ENCODE peak calls at places on chromosomes 2 and 18, in nine cellular contexts. One of them, this sample, is unnamed. For H3K27me3, the result is how much of the 10 kb centered on the place peaks cover.

GRCh38 chr2:23709311-23709710 is 217.6 kb downstream of the ATAD2B start:
- DNase-seq in sigmoid colon: peak
- DNase-seq in K562: no peak
- DNase-seq in spleen: no peak
- DNase-seq in H1: no peak
- DNase-seq in HL-60: no peak
- DNase-seq in upper lobe of left lung: no peak
- DNase-seq in HCT116: no peak
- DNase-seq in Panc1: no peak
- DNase-seq in this sample: no peak

GRCh38 chr2:227818569-227819397 is 5.1 kb downstream of the CCL20 start:
- DNase-seq in sigmoid colon: peak
- DNase-seq in Panc1: no peak
- DNase-seq in H1: no peak
- DNase-seq in HCT116: no peak
- DNase-seq in HL-60: peak
- DNase-seq in upper lobe of left lung: peak
- DNase-seq in K562: no peak
- DNase-seq in spleen: no peak
- DNase-seq in this sample: no peak

GRCh38 chr2:235541838-235542549 is 48.2 kb downstream of the AGAP1 start:
- DNase-seq in Panc1: no peak
- DNase-seq in HCT116: no peak
- DNase-seq in HL-60: no peak
- DNase-seq in spleen: peak
- DNase-seq in sigmoid colon: no peak
- DNase-seq in K562: no peak
- DNase-seq in upper lobe of left lung: no peak
- DNase-seq in H1: no peak
- DNase-seq in this sample: no peak

GRCh38 chr2:69830045-69830905 is 815 bp downstream of the GMCL1 start:
- DNase-seq in sigmoid colon: no peak
- DNase-seq in HL-60: peak
- DNase-seq in spleen: no peak
- DNase-seq in HCT116: no peak
- DNase-seq in K562: peak
- DNase-seq in Panc1: no peak
- DNase-seq in H1: peak
- DNase-seq in upper lobe of left lung: peak
- DNase-seq in this sample: no peak

GRCh38 chr2:158049129-158049855 is 52.4 kb upstream of the UPP2 start:
- DNase-seq in H1: no peak
- DNase-seq in K562: no peak
- DNase-seq in HCT116: no peak
- DNase-seq in HL-60: no peak
- DNase-seq in sigmoid colon: no peak
- DNase-seq in upper lobe of left lung: no peak
- DNase-seq in Panc1: no peak
- DNase-seq in spleen: no peak
- DNase-seq in this sample: peak

GRCh38 chr2:215579809-215580208 is 143.9 kb upstream of the FN1 start:
- DNase-seq in HL-60: no peak
- DNase-seq in sigmoid colon: no peak
- DNase-seq in HCT116: no peak
- DNase-seq in Panc1: no peak
- DNase-seq in upper lobe of left lung: no peak
- DNase-seq in K562: no peak
- DNase-seq in H1: no peak
- DNase-seq in spleen: no peak
- DNase-seq in this sample: no peak

GRCh38 chr18:23077493-23078256 is 57.6 kb upstream of the CABLES1 start:
- DNase-seq in Panc1: no peak
- DNase-seq in HL-60: no peak
- DNase-seq in spleen: no peak
- DNase-seq in K562: no peak
- DNase-seq in sigmoid colon: no peak
- DNase-seq in upper lobe of left lung: peak
- DNase-seq in H1: no peak
- DNase-seq in HCT116: no peak
- DNase-seq in this sample: no peak

GRCh38 chr2:37794717-37795116 is 123.3 kb upstream of the CDC42EP3 start:
- DNase-seq in upper lobe of left lung: no peak
- DNase-seq in H1: no peak
- DNase-seq in spleen: no peak
- DNase-seq in HCT116: no peak
- DNase-seq in K562: no peak
- DNase-seq in HL-60: no peak
- DNase-seq in sigmoid colon: no peak
- DNase-seq in Panc1: no peak
- DNase-seq in this sample: no peak

GRCh38 chr2:39469807-39470206 is 32.7 kb upstream of the MAP4K3 start:
- DNase-seq in HL-60: no peak
- DNase-seq in spleen: no peak
- DNase-seq in HCT116: no peak
- DNase-seq in H1: no peak
- DNase-seq in sigmoid colon: no peak
- DNase-seq in K562: no peak
- DNase-seq in upper lobe of left lung: no peak
- DNase-seq in Panc1: no peak
- DNase-seq in this sample: no peak

GRCh38 chr2:45643543-45644542 is 7.6 kb upstream of the PRKCE start:
- DNase-seq in sigmoid colon: peak
- DNase-seq in H1: peak
- DNase-seq in spleen: peak
- DNase-seq in HCT116: no peak
- DNase-seq in Panc1: no peak
- DNase-seq in upper lobe of left lung: peak
- DNase-seq in K562: peak
- DNase-seq in HL-60: no peak
- DNase-seq in this sample: no peak
- H3K27me3 ChIP-seq in sigmoid colon: under half
- H3K27me3 ChIP-seq in H1: under half
- H3K27me3 ChIP-seq in spleen: under half
- H3K27me3 ChIP-seq in HCT116: under half
- H3K27me3 ChIP-seq in Panc1: under half
- H3K27me3 ChIP-seq in upper lobe of left lung: under half
- H3K27me3 ChIP-seq in K562: under half
- H3K27me3 ChIP-seq in HL-60: under half
- H3K27me3 ChIP-seq in this sample: under half

GRCh38 chr18:9335255-9336045 is 877 bp downstream of the TWSG1 start:
- DNase-seq in HL-60: no peak
- DNase-seq in spleen: no peak
- DNase-seq in HCT116: no peak
- DNase-seq in sigmoid colon: no peak
- DNase-seq in K562: no peak
- DNase-seq in upper lobe of left lung: no peak
- DNase-seq in H1: no peak
- DNase-seq in Panc1: no peak
- DNase-seq in this sample: no peak

GRCh38 chr18:9336827-9337226 is 2.3 kb downstream of the TWSG1 start:
- DNase-seq in sigmoid colon: no peak
- DNase-seq in upper lobe of left lung: no peak
- DNase-seq in Panc1: no peak
- DNase-seq in HCT116: no peak
- DNase-seq in K562: no peak
- DNase-seq in HL-60: no peak
- DNase-seq in H1: no peak
- DNase-seq in spleen: no peak
- DNase-seq in this sample: no peak

GRCh38 chr18:9333441-9334350 is 877 bp upstream of the TWSG1 start:
- DNase-seq in HCT116: no peak
- DNase-seq in HL-60: no peak
- DNase-seq in spleen: peak
- DNase-seq in H1: peak
- DNase-seq in Panc1: no peak
- DNase-seq in sigmoid colon: peak
- DNase-seq in upper lobe of left lung: no peak
- DNase-seq in K562: no peak
- DNase-seq in this sample: no peak

GRCh38 chr18:9337875-9338274 is 3.3 kb downstream of the TWSG1 start:
- DNase-seq in sigmoid colon: no peak
- DNase-seq in HCT116: no peak
- DNase-seq in H1: no peak
- DNase-seq in upper lobe of left lung: no peak
- DNase-seq in HL-60: no peak
- DNase-seq in K562: no peak
- DNase-seq in Panc1: no peak
- DNase-seq in spleen: no peak
- DNase-seq in this sample: no peak

GRCh38 chr18:9334351-9335254 is at the start of gene TWSG1:
- DNase-seq in Panc1: peak
- DNase-seq in HCT116: peak
- DNase-seq in upper lobe of left lung: peak
- DNase-seq in spleen: peak
- DNase-seq in K562: peak
- DNase-seq in HL-60: peak
- DNase-seq in sigmoid colon: peak
- DNase-seq in H1: peak
- DNase-seq in this sample: peak
- TF ChIP-seq POLR2AphosphoS5 in Panc1: no peak
- TF ChIP-seq POLR2AphosphoS5 in HCT116: peak
- TF ChIP-seq POLR2AphosphoS5 in upper lobe of left lung: no peak
- TF ChIP-seq POLR2AphosphoS5 in spleen: peak
- TF ChIP-seq POLR2AphosphoS5 in K562: no peak
- TF ChIP-seq POLR2AphosphoS5 in HL-60: no peak
- TF ChIP-seq POLR2AphosphoS5 in sigmoid colon: peak
- TF ChIP-seq POLR2AphosphoS5 in H1: peak
- TF ChIP-seq POLR2AphosphoS5 in this sample: peak

GRCh38 chr2:174634130-174635014 is 36.8 kb upstream of the WIPF1 start:
- DNase-seq in K562: peak
- DNase-seq in spleen: peak
- DNase-seq in HL-60: peak
- DNase-seq in Panc1: no peak
- DNase-seq in H1: no peak
- DNase-seq in HCT116: no peak
- DNase-seq in upper lobe of left lung: peak
- DNase-seq in sigmoid colon: no peak
- DNase-seq in this sample: no peak

GRCh38 chr2:174635015-174635593 is 37.5 kb upstream of the WIPF1 start:
- DNase-seq in HCT116: no peak
- DNase-seq in H1: no peak
- DNase-seq in Panc1: no peak
- DNase-seq in sigmoid colon: no peak
- DNase-seq in HL-60: no peak
- DNase-seq in spleen: peak
- DNase-seq in upper lobe of left lung: no peak
- DNase-seq in K562: no peak
- DNase-seq in this sample: no peak

GRCh38 chr2:174633621-174633927 is 36.0 kb upstream of the WIPF1 start:
- DNase-seq in K562: no peak
- DNase-seq in H1: no peak
- DNase-seq in HCT116: no peak
- DNase-seq in sigmoid colon: peak
- DNase-seq in spleen: peak
- DNase-seq in HL-60: no peak
- DNase-seq in Panc1: no peak
- DNase-seq in upper lobe of left lung: no peak
- DNase-seq in this sample: no peak

GRCh38 chr2:174636979-174637378 is 39.4 kb upstream of the WIPF1 start:
- DNase-seq in Panc1: no peak
- DNase-seq in HCT116: no peak
- DNase-seq in H1: no peak
- DNase-seq in spleen: no peak
- DNase-seq in K562: no peak
- DNase-seq in upper lobe of left lung: no peak
- DNase-seq in sigmoid colon: no peak
- DNase-seq in HL-60: no peak
- DNase-seq in this sample: no peak

DNA sequence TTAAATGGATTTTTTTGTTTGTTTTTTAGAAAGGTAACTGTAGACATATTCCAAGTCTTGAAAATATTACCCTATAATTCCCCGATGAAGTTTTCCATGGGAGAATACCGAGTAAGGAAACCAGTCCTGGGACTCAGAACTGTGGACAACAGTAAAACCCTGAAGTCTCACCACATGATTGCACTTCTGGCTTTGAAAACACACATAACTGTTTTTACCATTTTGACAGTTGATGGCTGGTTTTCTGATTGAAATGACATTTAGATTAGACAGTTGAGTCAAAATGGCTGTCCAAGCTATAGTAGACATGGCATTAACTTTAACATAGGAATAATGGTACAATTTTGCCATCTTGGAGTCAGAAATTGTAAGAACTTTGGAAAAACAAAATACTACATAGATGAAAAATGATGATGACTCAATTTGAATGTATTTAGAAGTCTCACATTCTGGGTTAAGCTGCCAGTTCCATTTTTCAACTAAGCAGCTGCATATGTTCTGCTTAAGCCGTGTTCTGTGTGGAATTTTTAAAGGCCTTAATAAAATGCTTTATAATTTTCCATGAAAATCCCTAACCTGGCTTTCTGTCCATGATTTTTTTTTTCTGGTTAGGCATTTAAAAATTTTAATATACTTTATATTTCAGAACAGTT is 38.3 kb upstream of the WIPF1 start:
- DNase-seq in HCT116: no peak
- DNase-seq in Panc1: no peak
- DNase-seq in spleen: no peak
- DNase-seq in upper lobe of left lung: no peak
- DNase-seq in K562: no peak
- DNase-seq in sigmoid colon: no peak
- DNase-seq in H1: no peak
- DNase-seq in HL-60: no peak
- DNase-seq in this sample: no peak
- H3K27ac ChIP-seq in HCT116: no peak
- H3K27ac ChIP-seq in Panc1: no peak
- H3K27ac ChIP-seq in spleen: peak
- H3K27ac ChIP-seq in upper lobe of left lung: no peak
- H3K27ac ChIP-seq in K562: no peak
- H3K27ac ChIP-seq in sigmoid colon: no peak
- H3K27ac ChIP-seq in H1: no peak
- H3K27ac ChIP-seq in HL-60: peak
- H3K27ac ChIP-seq in this sample: no peak

GRCh38 chr2:240646900-240647502 is 21.7 kb downstream of the GPR35 start:
- DNase-seq in sigmoid colon: peak
- DNase-seq in HCT116: no peak
- DNase-seq in Panc1: no peak
- DNase-seq in spleen: no peak
- DNase-seq in upper lobe of left lung: no peak
- DNase-seq in HL-60: no peak
- DNase-seq in K562: no peak
- DNase-seq in H1: peak
- DNase-seq in this sample: no peak

GRCh38 chr2:240648155-240648649 is 22.9 kb downstream of the GPR35 start:
- DNase-seq in upper lobe of left lung: no peak
- DNase-seq in K562: no peak
- DNase-seq in Panc1: no peak
- DNase-seq in HCT116: no peak
- DNase-seq in HL-60: no peak
- DNase-seq in sigmoid colon: no peak
- DNase-seq in spleen: no peak
- DNase-seq in H1: no peak
- DNase-seq in this sample: peak

GRCh38 chr2:240648650-240649275 is 23.5 kb downstream of the GPR35 start:
- DNase-seq in HCT116: no peak
- DNase-seq in upper lobe of left lung: no peak
- DNase-seq in spleen: no peak
- DNase-seq in H1: peak
- DNase-seq in K562: no peak
- DNase-seq in sigmoid colon: peak
- DNase-seq in HL-60: no peak
- DNase-seq in Panc1: no peak
- DNase-seq in this sample: peak

GRCh38 chr2:240646061-240646899 is 21.0 kb downstream of the GPR35 start:
- DNase-seq in sigmoid colon: peak
- DNase-seq in Panc1: no peak
- DNase-seq in HCT116: no peak
- DNase-seq in H1: peak
- DNase-seq in spleen: no peak
- DNase-seq in HL-60: peak
- DNase-seq in upper lobe of left lung: peak
- DNase-seq in K562: no peak
- DNase-seq in this sample: peak

GRCh38 chr2:240647503-240648154 is 22.3 kb downstream of the GPR35 start:
- DNase-seq in H1: peak
- DNase-seq in spleen: no peak
- DNase-seq in Panc1: no peak
- DNase-seq in HL-60: no peak
- DNase-seq in K562: no peak
- DNase-seq in sigmoid colon: peak
- DNase-seq in HCT116: no peak
- DNase-seq in upper lobe of left lung: no peak
- DNase-seq in this sample: peak
- H3K27me3 ChIP-seq in H1: under half
- H3K27me3 ChIP-seq in spleen: under half
- H3K27me3 ChIP-seq in Panc1: under half
- H3K27me3 ChIP-seq in HL-60: under half
- H3K27me3 ChIP-seq in K562: under half
- H3K27me3 ChIP-seq in sigmoid colon: half or more
- H3K27me3 ChIP-seq in HCT116: under half
- H3K27me3 ChIP-seq in upper lobe of left lung: under half
- H3K27me3 ChIP-seq in this sample: under half

This sample was measured in esophagus muscularis mucosa.